ENCODE peak calls at places on chromosomes 4 and X, in four cellular contexts. L is ureter; M is activated T-cell treated with anti-CD3 and anti-CD28 coated beads, Interleukin-2, amount 50 U/mL, for 1 hour; E is kidney. I is an unnamed sample.

GRCh38 chr4:48193921-48194320 is 59.9 kb upstream of the TXK start:
- DNase-seq in L (no peak), M (no peak), E (no peak), I (no peak)

GRCh38 chr4:78588894-78589545 is 37.5 kb downstream of the ANXA3 start:
- DNase-seq in L (no peak), M (no peak), E (no peak), I (no peak)

GRCh38 chrX:17291141-17291900 is 83.7 kb upstream of the NHS start:
- DNase-seq in L (no peak), M (no peak), E (no peak), I (no peak)

GRCh38 chr4:13940921-13941320 is 313.4 kb upstream of the BOD1L1 start:
- DNase-seq in L (no peak), M (no peak), E (no peak), I (no peak)

GRCh38 chr4:2101346-2102044 is 42.4 kb downstream of the NAT8L start:
- DNase-seq in L (no peak), M (no peak), E (no peak), I (no peak)

GRCh38 chr4:188246488-188246887 is 107.2 kb downstream of the TRIML1 start:
- DNase-seq in L (no peak), M (no peak), E (no peak), I (no peak)

GRCh38 chr4:6746721-6747689 is 31.0 kb downstream of the BLOC1S4 start:
- DNase-seq in L (peak), M (no peak), E (peak), I (no peak)

GRCh38 chr4:118307619-118308018 is 45.2 kb downstream of the PRSS12 start:
- DNase-seq in L (no peak), M (no peak), E (no peak), I (no peak)

GRCh38 chrX:12950851-12951589 is 23.9 kb upstream of the TMSB4X start:
- DNase-seq in L (no peak), M (peak), E (no peak), I (no peak)

GRCh38 chr4:66160606-66161005 is 490.3 kb upstream of the EPHA5 start:
- DNase-seq in L (no peak), M (no peak), E (no peak), I (no peak)

GRCh38 chr4:20916106-20916505 is 215.8 kb downstream of the PACRGL start:
- DNase-seq in L (no peak), M (no peak), E (no peak), I (no peak)

GRCh38 chr4:3651267-3651846 is 114.8 kb upstream of the ADRA2C start:
- DNase-seq in L (no peak), M (no peak), E (no peak), I (no peak)

GRCh38 chr4:95693594-95693993 is 144.8 kb upstream of the UNC5C start:
- DNase-seq in L (no peak), M (no peak), E (no peak), I (no peak)

GRCh38 chr4:88134536-88135361 is 23.7 kb downstream of the ABCG2 start:
- DNase-seq in L (no peak), M (no peak), E (no peak), I (no peak)

GRCh38 chr4:102759835-102760644 is 728 bp downstream of the MANBA start:
- DNase-seq in L (no peak), M (no peak), E (no peak), I (no peak)

GRCh38 chr4:87975466-87975865 is at the start of gene SPP1:
- DNase-seq in L (no peak), M (no peak), E (peak), I (no peak)

GRCh38 chr4:30726090-30726668 is 6.0 kb downstream of the PCDH7 start:
- DNase-seq in L (no peak), M (no peak), E (no peak), I (no peak)

GRCh38 chrX:81174286-81174685 is 27.4 kb downstream of the HMGN5 start:
- DNase-seq in L (no peak), M (no peak), E (no peak), I (no peak)

GRCh38 chrX:129310000-129310399 is 213.3 kb downstream of the SMARCA1 start:
- DNase-seq in L (no peak), M (no peak), E (no peak), I (no peak)

GRCh38 chrX:24110049-24110448 is 39.5 kb upstream of the ZFX start:
- DNase-seq in L (no peak), M (no peak), E (no peak), I (no peak)

GRCh38 chr4:109649872-109650271 is 53.4 kb downstream of the CASP6 start:
- DNase-seq in L (no peak), M (no peak), E (no peak), I (no peak)

GRCh38 chrX:79138658-79139241 is 5.7 kb upstream of the GPR174 start:
- DNase-seq in L (no peak), M (no peak), E (no peak), I (no peak)

GRCh38 chr4:6225469-6225868 is 25.1 kb upstream of the JAKMIP1 start:
- DNase-seq in L (no peak), M (no peak), E (no peak), I (no peak)